ENCODE peak calls at places on chromosomes 6 and 20, in nine cellular contexts. E is CD4-positive, alpha-beta memory T cell; R is germinal center; S is mucosa of descending colon; M is fibroblast of the conjunctiva; B is astrocyte of the cerebellum; Q is activated CD8-positive, alpha-beta T cell treated with anti-CD3 and anti-CD28 coated beads for 36 hours; I is stimulated activated CD4-positive, alpha-beta T cell treated with anti-CD3 and anti-CD28 coated beads, Interleukin-4, amount 100 ng/mL, for 4 hours; O is heart left ventricle. P is an unnamed sample.
A peak's percentile ranks its signal among the peaks of the same experiment; 100 is the strongest.

GRCh38 chr6:3759656-3760245 is 8.2 kb upstream of the PXDC1 start:
- DNase-seq in E (no peak), R (no peak), S (no peak), M (peak; percentile 79), B (peak; percentile 84), Q (no peak), I (no peak), O (no peak), P (no peak)

GRCh38 chr6:120604510-120604909 is 729.8 kb downstream of the TBC1D32 start:
- DNase-seq in E (no peak), R (no peak), S (no peak), M (no peak), B (no peak), Q (no peak), I (no peak), O (no peak), P (no peak)

GRCh38 chr6:82571431-82571830 is 207.8 kb downstream of the TPBG start:
- DNase-seq in E (no peak), R (no peak), S (no peak), M (no peak), B (no peak), Q (no peak), I (no peak), O (no peak), P (no peak)

GRCh38 chr20:23419995-23420901 is 1.0 kb downstream of the NAPB start:
- DNase-seq in E (peak; percentile 46), R (peak; percentile 50), S (peak; percentile 72), M (no peak), B (no peak), Q (peak; percentile 69), I (peak; percentile 58), O (peak; percentile 45), P (peak; percentile 18)

GRCh38 chr6:156848123-156848522 is 70.9 kb downstream of the ARID1B start:
- DNase-seq in E (no peak), R (no peak), S (no peak), M (no peak), B (no peak), Q (no peak), I (no peak), O (peak; percentile 35), P (no peak)

GRCh38 chr6:22368794-22369193 is 72.0 kb upstream of the PRL start:
- DNase-seq in E (no peak), R (no peak), S (no peak), M (no peak), B (no peak), Q (no peak), I (no peak), O (no peak), P (no peak)

GRCh38 chr6:136932599-136932998 is 10.5 kb downstream of the SLC35D3 start:
- DNase-seq in E (no peak), R (no peak), S (no peak), M (no peak), B (no peak), Q (no peak), I (no peak), O (no peak), P (no peak)

GRCh38 chr6:27601668-27602254 is 128.9 kb upstream of the ZNF184 start:
- DNase-seq in E (no peak), R (no peak), S (no peak), M (no peak), B (no peak), Q (no peak), I (no peak), O (no peak), P (no peak)

GRCh38 chr6:54700158-54700557 is 146.4 kb upstream of the FAM83B start:
- DNase-seq in E (no peak), R (no peak), S (no peak), M (no peak), B (no peak), Q (no peak), I (no peak), O (no peak), P (no peak)

GRCh38 chr6:7887278-7887991 is 23.2 kb downstream of the TXNDC5 start:
- DNase-seq in E (no peak), R (no peak), S (no peak), M (no peak), B (no peak), Q (no peak), I (no peak), O (no peak), P (no peak)

GRCh38 chr6:161618816-161619454 is 345.1 kb upstream of the AGPAT4 start:
- DNase-seq in E (no peak), R (no peak), S (no peak), M (peak; percentile 61), B (peak; percentile 65), Q (no peak), I (no peak), O (no peak), P (peak; percentile 5)

GRCh38 chr6:125154184-125155135 is 887 bp downstream of the TPD52L1 start:
- DNase-seq in E (no peak), R (peak; percentile 30), S (peak; percentile 57), M (no peak), B (no peak), Q (peak; percentile 51), I (peak; percentile 31), O (peak; percentile 28), P (no peak)

GRCh38 chr6:37456816-37457560 is 24.0 kb downstream of the CMTR1 start:
- DNase-seq in E (no peak), R (no peak), S (no peak), M (peak; percentile 90), B (peak; percentile 80), Q (no peak), I (no peak), O (no peak), P (no peak)

GRCh38 chr20:35828434-35828833 is 56.6 kb downstream of the PHF20 start:
- DNase-seq in E (no peak), R (no peak), S (no peak), M (no peak), B (no peak), Q (no peak), I (no peak), O (peak; percentile 58), P (no peak)

GRCh38 chr20:47586648-47587306 is 85.1 kb downstream of the NCOA3 start:
- DNase-seq in E (no peak), R (no peak), S (no peak), M (peak; percentile 51), B (peak; percentile 62), Q (no peak), I (no peak), O (no peak), P (no peak)

GRCh38 chr20:2693286-2693995 is 861 bp downstream of the EBF4 start:
- DNase-seq in E (peak; percentile 42), R (peak; percentile 54), S (peak; percentile 54), M (no peak), B (no peak), Q (peak; percentile 47), I (peak; percentile 48), O (peak; percentile 54), P (no peak)

GRCh38 chr6:38720295-38720694 is 5.2 kb downstream of the DNAH8 start:
- DNase-seq in E (no peak), R (no peak), S (no peak), M (no peak), B (no peak), Q (no peak), I (no peak), O (no peak), P (no peak)

GRCh38 chr6:168370310-168370991 is 50.9 kb upstream of the DACT2 start:
- DNase-seq in E (peak; percentile 49), R (peak; percentile 56), S (peak; percentile 90), M (no peak), B (no peak), Q (peak; percentile 75), I (peak; percentile 18), O (peak; percentile 77), P (no peak)

GRCh38 chr6:153411249-153411648 is 280.2 kb upstream of the RGS17 start:
- DNase-seq in E (no peak), R (no peak), S (no peak), M (no peak), B (no peak), Q (no peak), I (no peak), O (no peak), P (no peak)

GRCh38 chr6:42742116-42742894 is 3.6 kb downstream of the TBCC start:
- DNase-seq in E (no peak), R (peak; percentile 24), S (no peak), M (no peak), B (no peak), Q (no peak), I (no peak), O (no peak), P (peak; percentile 35)

GRCh38 chr6:111922454-111923297 is 49.4 kb upstream of the FYN start:
- DNase-seq in E (no peak), R (no peak), S (no peak), M (peak; percentile 74), B (peak; percentile 8), Q (no peak), I (no peak), O (no peak), P (no peak)

GRCh38 chr6:18360188-18360587 is 27.0 kb upstream of the RNF144B start:
- DNase-seq in E (no peak), R (peak; percentile 44), S (no peak), M (no peak), B (no peak), Q (no peak), I (no peak), O (no peak), P (no peak)

GRCh38 chr6:169190144-169190584 is 63.5 kb downstream of the THBS2 start:
- DNase-seq in E (no peak), R (no peak), S (peak; percentile 38), M (no peak), B (peak; percentile 82), Q (no peak), I (no peak), O (peak; percentile 67), P (no peak)

GRCh38 chr6:167559675-167560479 is 235.0 kb downstream of the TTLL2 start:
- DNase-seq in E (no peak), R (no peak), S (no peak), M (no peak), B (no peak), Q (no peak), I (no peak), O (no peak), P (no peak)

GRCh38 chr6:107555449-107555848 is 65.5 kb downstream of the SOBP start:
- DNase-seq in E (no peak), R (no peak), S (no peak), M (no peak), B (no peak), Q (no peak), I (no peak), O (no peak), P (no peak)

GRCh38 chr6:41546866-41547798 is 951 bp downstream of the FOXP4 start:
- DNase-seq in E (peak; percentile 30), R (no peak), S (peak; percentile 72), M (no peak), B (no peak), Q (peak; percentile 52), I (peak; percentile 11), O (peak; percentile 47), P (no peak)

GRCh38 chr6:158752613-158753012 is 66.6 kb downstream of the EZR start:
- DNase-seq in E (no peak), R (no peak), S (no peak), M (no peak), B (no peak), Q (no peak), I (no peak), O (peak; percentile 50), P (no peak)

GRCh38 chr20:31709939-31710338 is 12.7 kb downstream of the BCL2L1 start:
- DNase-seq in E (no peak), R (no peak), S (no peak), M (no peak), B (no peak), Q (no peak), I (no peak), O (no peak), P (no peak)

GRCh38 chr6:7546832-7547714 is 5.6 kb downstream of the DSP start:
- DNase-seq in E (no peak), R (no peak), S (peak; percentile 45), M (no peak), B (no peak), Q (no peak), I (no peak), O (no peak), P (no peak)

GRCh38 chr20:7908905-7909304 is 31.4 kb downstream of the HAO1 start:
- DNase-seq in E (no peak), R (no peak), S (no peak), M (no peak), B (no peak), Q (no peak), I (no peak), O (no peak), P (no peak)

P was measured in kidney epithelial cell.